ENCODE peak calls at places on chromosomes 3 and 15, in five cellular contexts. L is neural crest cell, P is ovary, C is foreskin fibroblast, Z is fibroblast of pulmonary artery. A is an unnamed sample.

GRCh38 chr3:187725653-187726370 is 19.5 kb downstream of the BCL6 start:
- DNase-seq in Z (no peak), C (peak; percentile 66), L (no peak), P (no peak), A (no peak)

GRCh38 chr3:156710429-156710828 is 36.0 kb downstream of the TIPARP start:
- DNase-seq in P (no peak), Z (no peak), L (no peak), C (no peak), A (no peak)

GRCh38 chr15:74976159-74976558 is 19.2 kb upstream of the SCAMP5 start:
- DNase-seq in P (no peak), L (no peak), C (no peak), Z (no peak), A (no peak)

GRCh38 chr15:96720251-96720650 is 389.8 kb downstream of the NR2F2 start:
- DNase-seq in P (no peak), C (no peak), L (no peak), Z (no peak), A (no peak)

GRCh38 chr15:25775317-25775912 is 87.7 kb downstream of the ATP10A start:
- DNase-seq in P (no peak), Z (peak; percentile 49), L (no peak), C (peak; percentile 79), A (peak; percentile 22)

GRCh38 chr3:56753206-56753605 is 48.5 kb downstream of the ARHGEF3 start:
- DNase-seq in C (peak; percentile 66), L (no peak), Z (peak; percentile 69), P (no peak), A (peak; percentile 50)

GRCh38 chr3:31573460-31573779 is 40.7 kb downstream of the STT3B start:
- DNase-seq in C (no peak), P (no peak), Z (no peak), L (no peak), A (no peak)

GRCh38 chr15:33955945-33956344 is 12.4 kb upstream of the CHRM5 start:
- DNase-seq in Z (no peak), L (no peak), P (no peak), C (no peak), A (no peak)

GRCh38 chr3:14467723-14468620 is 65.6 kb downstream of the SLC6A6 start:
- DNase-seq in Z (peak; percentile 48), C (peak; percentile 56), L (peak; percentile 56), P (peak; percentile 73), A (peak; percentile 38)

GRCh38 chr3:126982125-126982521 is 792 bp upstream of the PLXNA1 start:
- DNase-seq in P (no peak), Z (no peak), L (no peak), C (no peak), A (peak; percentile 62)

GRCh38 chr3:126202281-126203079 is 22.1 kb upstream of the ALDH1L1 start:
- DNase-seq in P (no peak), L (no peak), Z (no peak), C (no peak), A (no peak)

GRCh38 chr3:10709110-10709781 is 106.8 kb upstream of the SLC6A11 start:
- DNase-seq in L (no peak), P (no peak), Z (no peak), C (no peak), A (no peak)
- TF ChIP-seq CTCF in L (no peak), P (no peak), Z (no peak), C (no peak), A (no peak)

DNA sequence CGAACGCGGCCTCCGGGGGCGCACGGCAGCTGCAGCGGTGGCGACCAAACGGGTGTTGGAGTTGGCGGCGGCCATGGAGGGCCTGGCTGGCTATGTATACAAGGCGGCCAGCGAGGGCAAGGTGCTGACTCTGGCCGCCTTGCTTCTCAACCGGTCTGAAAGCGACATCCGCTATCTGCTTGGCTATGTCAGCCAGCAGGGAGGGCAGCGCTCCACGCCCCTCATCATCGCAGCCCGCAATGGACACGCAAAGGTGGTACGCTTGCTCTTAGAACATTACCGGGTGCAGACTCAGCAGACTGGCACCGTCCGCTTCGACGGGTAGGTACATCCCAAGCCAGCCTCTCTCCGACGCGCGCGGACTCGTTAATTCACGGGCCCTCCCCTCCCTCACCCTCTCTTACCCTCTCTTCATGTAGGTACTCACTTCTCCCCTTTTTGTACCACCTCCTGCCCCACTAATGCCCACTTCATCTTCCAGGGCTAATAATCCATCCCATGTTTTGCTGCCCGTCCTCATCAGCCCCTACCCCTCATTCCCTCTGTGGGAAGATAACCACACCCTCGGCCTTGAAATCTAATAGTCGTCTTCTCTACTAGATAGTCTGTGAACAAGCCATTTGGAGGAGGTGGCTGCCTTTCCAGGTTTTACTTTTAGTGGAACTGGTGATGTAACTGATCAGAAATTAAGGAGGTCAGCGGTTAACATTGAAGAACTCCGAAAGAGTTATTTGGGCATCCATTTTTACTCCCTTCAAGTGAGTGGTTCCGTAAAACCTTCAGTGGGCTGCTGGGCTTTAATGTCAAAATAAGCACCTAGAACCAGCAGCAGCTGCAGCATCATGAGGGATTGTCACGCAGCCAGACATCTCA is 1.0 kb downstream of the FEM1B start:
- DNase-seq in Z (no peak), L (peak; percentile 65), C (peak; percentile 37), P (no peak), A (peak; percentile 61)
- TF ChIP-seq CTCF in Z (peak; percentile 30), L (peak; percentile 60), C (peak; percentile 22), P (no peak), A (no peak)

GRCh38 chr15:39497016-39497758 is 83.7 kb upstream of the THBS1 start:
- DNase-seq in L (no peak), Z (no peak), C (no peak), P (no peak), A (no peak)
- TF ChIP-seq CTCF in L (no peak), Z (no peak), C (no peak), P (no peak), A (no peak)

GRCh38 chr15:27339138-27339537 is 368.2 kb downstream of the GABRG3 start:
- DNase-seq in C (no peak), P (no peak), L (no peak), Z (no peak), A (no peak)

GRCh38 chr15:27341780-27342343 is 370.9 kb downstream of the GABRG3 start:
- DNase-seq in P (no peak), Z (no peak), C (peak; percentile 4), L (no peak), A (no peak)

GRCh38 chr15:27342991-27343390 is 372.0 kb downstream of the GABRG3 start:
- DNase-seq in P (no peak), L (no peak), Z (no peak), C (no peak), A (no peak)
- TF ChIP-seq CTCF in P (no peak), L (no peak), Z (no peak), C (no peak), A (no peak)

DNA sequence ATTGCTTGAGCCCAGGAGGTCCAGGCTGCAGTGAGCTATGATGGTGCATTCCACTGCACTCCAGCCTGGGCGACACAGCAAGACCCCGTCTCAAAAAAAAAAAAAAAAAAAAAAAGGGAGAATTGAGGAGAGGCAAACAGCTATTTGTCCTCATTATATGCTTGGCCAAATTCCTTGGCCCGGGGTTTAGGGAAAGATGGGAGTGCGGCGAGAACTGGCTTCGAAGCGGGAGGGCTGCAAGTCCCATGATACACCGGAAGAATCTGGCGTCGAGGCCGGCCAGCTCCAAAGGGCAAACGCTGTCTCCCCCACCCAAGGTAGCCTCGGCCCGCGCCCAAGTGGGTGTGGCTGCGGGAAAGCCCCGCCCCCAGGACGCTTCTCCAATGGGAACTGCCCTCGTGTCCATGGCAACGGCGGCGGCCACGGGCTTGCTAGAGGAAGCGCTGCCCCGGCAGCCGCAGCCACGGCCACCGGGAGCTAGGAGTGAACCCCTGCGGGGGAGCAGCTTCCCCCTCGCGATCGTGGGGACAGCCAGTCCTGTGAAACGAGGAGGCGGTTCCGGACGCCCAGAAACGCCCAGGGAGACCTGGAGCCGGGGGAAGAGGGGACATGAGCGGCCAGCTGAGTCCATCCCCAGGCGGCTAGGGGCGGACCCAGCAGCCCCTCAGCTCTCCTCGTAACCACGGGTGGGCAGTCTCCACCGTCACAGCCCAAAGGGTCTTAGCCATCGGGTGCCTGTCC is at the start of gene TTLL13:
- DNase-seq in Z (peak; percentile 86), L (peak; percentile 97), P (peak; percentile 96), C (peak; percentile 94), A (peak; percentile 76)
- TF ChIP-seq CTCF in Z (no peak), L (no peak), P (no peak), C (no peak), A (no peak)

GRCh38 chr15:87672309-87672897 is 584.1 kb downstream of the NTRK3 start:
- DNase-seq in P (no peak), C (peak; percentile 9), Z (peak; percentile 59), L (peak; percentile 38), A (peak; percentile 12)
- TF ChIP-seq CTCF in P (no peak), C (peak; percentile 85), Z (peak; percentile 94), L (peak; percentile 67), A (peak; percentile 36)

GRCh38 chr15:40936234-40936708 is 7.1 kb downstream of the DLL4 start:
- DNase-seq in L (no peak), C (no peak), Z (no peak), P (no peak), A (no peak)

GRCh38 chr15:40933520-40933904 is 4.4 kb downstream of the DLL4 start:
- DNase-seq in C (no peak), Z (no peak), L (no peak), P (no peak), A (no peak)

GRCh38 chr15:40932146-40932545 is 3.0 kb downstream of the DLL4 start:
- DNase-seq in L (no peak), C (no peak), Z (no peak), P (no peak), A (no peak)

GRCh38 chr15:40932625-40933519 is 3.7 kb downstream of the DLL4 start:
- DNase-seq in L (no peak), C (no peak), P (no peak), Z (no peak), A (no peak)

GRCh38 chr15:40934457-40934856 is 5.3 kb downstream of the DLL4 start:
- DNase-seq in Z (no peak), L (no peak), C (no peak), P (no peak), A (no peak)
- TF ChIP-seq CTCF in Z (no peak), L (no peak), C (no peak), P (no peak), A (no peak)

DNA sequence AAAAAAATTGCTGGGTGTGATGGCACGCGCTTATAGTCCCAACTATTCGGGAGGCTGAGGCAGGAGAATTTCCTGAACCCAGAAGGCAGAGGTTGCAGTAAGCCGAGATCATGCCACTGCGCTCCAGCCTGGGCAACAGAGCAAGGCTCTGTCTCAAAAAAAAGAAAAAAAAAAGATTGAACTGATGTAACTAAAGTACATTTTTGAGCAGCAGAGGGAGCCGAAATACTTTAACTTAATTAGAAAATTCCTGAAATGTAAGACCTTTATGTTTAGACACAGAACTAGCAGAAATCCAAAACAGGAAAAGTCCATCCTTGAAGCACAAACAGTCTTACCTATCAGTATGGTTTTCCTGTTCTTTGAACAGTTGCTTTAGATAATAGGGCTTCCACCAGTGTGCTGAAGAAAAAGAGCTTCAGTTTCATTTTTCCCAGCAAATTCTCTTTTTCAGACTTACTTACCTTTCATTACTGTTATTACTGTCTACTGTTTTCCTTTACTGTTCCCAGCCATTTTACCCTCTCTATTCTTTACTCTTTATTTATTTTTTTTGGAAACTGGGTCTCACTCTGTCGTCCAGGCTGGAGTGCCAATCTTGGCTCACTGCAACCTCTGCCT is 33.4 kb upstream of the ZNF609 start:
- DNase-seq in C (peak; percentile 43), P (no peak), Z (peak; percentile 76), L (no peak), A (peak; percentile 21)
- TF ChIP-seq CTCF in C (peak; percentile 16), P (no peak), Z (peak; percentile 35), L (peak; percentile 60), A (no peak)